ENCODE peak calls at places on chromosomes 13 and 19, in four cellular contexts. T is mucosa of descending colon, G is GM04504, W is RWPE1. H is an unnamed sample.

GRCh38 chr19:56597696-56598095 is 2.6 kb downstream of the ZNF71 start:
- DNase-seq in T (no peak), G (no peak), W (no peak), H (no peak)

GRCh38 chr19:7705387-7706187 is 3.7 kb upstream of the FCER2 start:
- DNase-seq in T (peak; percentile 55), G (no peak), W (no peak), H (no peak)

GRCh38 chr13:29067306-29067945 is 247.3 kb downstream of the MTUS2 start:
- DNase-seq in T (no peak), G (no peak), W (no peak), H (no peak)

GRCh38 chr19:39405261-39405912 is 1.3 kb upstream of the ZFP36 start:
- DNase-seq in T (no peak), G (no peak), W (no peak), H (peak; percentile 30)

GRCh38 chr13:48112896-48113525 is 18.1 kb upstream of the MED4 start:
- DNase-seq in T (no peak), G (no peak), W (no peak), H (no peak)

GRCh38 chr19:54558339-54558738 is 15.3 kb upstream of the LILRA2 start:
- DNase-seq in T (no peak), G (no peak), W (no peak), H (no peak)

GRCh38 chr13:37138169-37138568 is 32.7 kb upstream of the CSNK1A1L start:
- DNase-seq in T (no peak), G (no peak), W (no peak), H (no peak)

GRCh38 chr13:110853235-110853721 is 61.6 kb downstream of the ANKRD10 start:
- DNase-seq in T (no peak), G (no peak), W (no peak), H (no peak)

GRCh38 chr19:5407356-5407755 is 47.9 kb upstream of the ZNRF4 start:
- DNase-seq in T (no peak), G (no peak), W (peak; percentile 36), H (no peak)

GRCh38 chr19:50909240-50910070 is 1.7 kb downstream of the KLK4 start:
- DNase-seq in T (peak; percentile 89), G (no peak), W (peak; percentile 70), H (peak; percentile 58)

GRCh38 chr19:41726493-41726892 is 18.1 kb downstream of the CEACAM5 start:
- DNase-seq in T (no peak), G (no peak), W (no peak), H (no peak)

GRCh38 chr19:5621945-5622464 is 571 bp downstream of the SAFB2 start:
- DNase-seq in T (peak; percentile 53), G (no peak), W (no peak), H (no peak)

GRCh38 chr13:25169951-25170553 is 2.0 kb downstream of the AMER2 start:
- DNase-seq in T (no peak), G (no peak), W (no peak), H (no peak)

GRCh38 chr19:11480081-11480926 is 542 bp downstream of the ELAVL3 start:
- DNase-seq in T (no peak), G (no peak), W (no peak), H (no peak)

GRCh38 chr19:33465371-33465770 is 56.2 kb downstream of the PEPD start:
- DNase-seq in T (no peak), G (no peak), W (no peak), H (no peak)

GRCh38 chr13:102645701-102646100 is 48.9 kb downstream of the TPP2 start:
- DNase-seq in T (no peak), G (no peak), W (no peak), H (no peak)

GRCh38 chr13:60162096-60162495 is 1.6 kb downstream of the DIAPH3 start:
- DNase-seq in T (no peak), G (no peak), W (no peak), H (no peak)

GRCh38 chr19:50639121-50640112 is at the start of gene SYT3:
- DNase-seq in T (peak; percentile 33), G (no peak), W (peak; percentile 62), H (peak; percentile 6)

GRCh38 chr13:110396476-110396875 is 89.4 kb downstream of the COL4A2 start:
- DNase-seq in T (no peak), G (no peak), W (no peak), H (no peak)

GRCh38 chr19:11848594-11849263 is at the start of gene ZNF439:
- DNase-seq in T (peak; percentile 96), G (peak; percentile 44), W (peak; percentile 62), H (peak; percentile 61)

GRCh38 chr19:41521860-41522555 is 54.0 kb upstream of the CEACAM21 start:
- DNase-seq in T (peak; percentile 41), G (no peak), W (no peak), H (no peak)

GRCh38 chr13:40345654-40346372 is 320.6 kb downstream of the FOXO1 start:
- DNase-seq in T (peak; percentile 51), G (no peak), W (no peak), H (no peak)

GRCh38 chr13:33014291-33014690 is 1.9 kb upstream of the KL start:
- DNase-seq in T (no peak), G (no peak), W (no peak), H (no peak)